ENCODE peak calls at places on chromosomes 11 and 22, in ten cellular contexts. F is GM23248, P is globus pallidus, K is epithelial cell of prostate, U is neuronal stem cell, H is heart left ventricle, Q is left colon, G is H54, D is AG08395, Z is T47D. M is an unnamed sample.

GRCh38 chr11:83310718-83311117 is 24.6 kb upstream of the CCDC90B start:
- DNase-seq in D (no peak), K (no peak), U (no peak), Q (no peak), Z (no peak), G (no peak), H (no peak), F (no peak), P (no peak), M (no peak)

GRCh38 chr22:17264321-17265052 is 45.3 kb upstream of the ADA2 start:
- DNase-seq in Q (no peak), Z (peak), P (peak), K (no peak), H (peak), D (no peak), G (no peak), F (peak), U (no peak), M (no peak)

GRCh38 chr22:17866127-17866526 is 91.9 kb upstream of the BID start:
- DNase-seq in H (no peak), D (no peak), Q (no peak), F (no peak), U (no peak), P (peak), G (no peak), Z (no peak), K (no peak), M (no peak)

GRCh38 chr11:76380161-76380976 is 563 bp downstream of the THAP12 start:
- DNase-seq in P (peak), D (peak), G (peak), Z (peak), K (no peak), F (peak), Q (no peak), H (peak), U (peak), M (no peak)

GRCh38 chr22:43171019-43171491 is 15.9 kb downstream of the TTLL12 start:
- DNase-seq in K (no peak), H (no peak), G (no peak), Z (no peak), P (no peak), D (no peak), F (no peak), U (no peak), Q (peak), M (no peak)

GRCh38 chr22:41596776-41597634 is 7.4 kb upstream of the PMM1 start:
- DNase-seq in U (peak), Z (peak), G (peak), P (peak), H (peak), Q (peak), K (no peak), F (peak), D (peak), M (peak)

GRCh38 chr11:102410382-102410784 is 42.2 kb downstream of the TMEM123 start:
- DNase-seq in D (peak), K (no peak), H (no peak), Z (no peak), Q (no peak), U (no peak), F (peak), G (no peak), P (no peak), M (no peak)

GRCh38 chr22:43878831-43879550 is 12.8 kb downstream of the PNPLA5 start:
- DNase-seq in P (no peak), G (no peak), H (no peak), K (no peak), D (no peak), U (no peak), Z (no peak), F (no peak), Q (no peak), M (no peak)

GRCh38 chr11:15770798-15771414 is 585.4 kb downstream of the SOX6 start:
- DNase-seq in G (peak), F (peak), D (peak), Z (peak), P (no peak), U (peak), H (peak), Q (peak), K (no peak), M (peak)

GRCh38 chr11:118757881-118758399 is 33.0 kb downstream of the DDX6 start:
- DNase-seq in F (no peak), P (peak), H (no peak), Z (no peak), D (no peak), G (no peak), U (no peak), K (no peak), Q (no peak), M (no peak)

GRCh38 chr11:64947202-64947814 is 11.6 kb upstream of the GPHA2 start:
- DNase-seq in F (no peak), G (no peak), K (no peak), U (no peak), P (no peak), Q (no peak), H (no peak), Z (peak), D (peak), M (no peak)

GRCh38 chr11:126109941-126110731 is 47.5 kb upstream of the CDON start:
- DNase-seq in Q (no peak), G (peak), F (peak), P (peak), D (peak), U (no peak), Z (no peak), H (no peak), K (no peak), M (no peak)

GRCh38 chr11:67357831-67358555 is 4.6 kb upstream of the POLD4 start:
- DNase-seq in F (peak), H (no peak), K (no peak), D (peak), Z (no peak), Q (no peak), U (no peak), P (no peak), G (peak), M (no peak)

GRCh38 chr22:41531422-41531727 is 12.9 kb downstream of the POLR3H start:
- DNase-seq in P (no peak), D (no peak), F (no peak), U (no peak), K (no peak), Q (no peak), Z (no peak), H (no peak), G (no peak), M (no peak)

GRCh38 chr11:126943319-126943718 is 57.3 kb downstream of the KIRREL3 start:
- DNase-seq in D (no peak), U (no peak), F (no peak), G (no peak), Q (no peak), P (no peak), K (no peak), H (no peak), Z (no peak), M (no peak)

GRCh38 chr11:131760191-131760951 is 390.0 kb downstream of the NTM start:
- DNase-seq in K (no peak), D (peak), Q (no peak), F (peak), P (no peak), Z (no peak), G (no peak), U (no peak), H (peak), M (no peak)

GRCh38 chr11:1333091-1333772 is 23.8 kb upstream of the TOLLIP start:
- DNase-seq in Z (no peak), D (no peak), H (no peak), U (no peak), Q (no peak), F (no peak), P (no peak), K (no peak), G (no peak), M (no peak)

M was measured in NCI-H1436.